ENCODE peak calls at places on chromosomes 5 and 9, in five cellular contexts. One of them, this sample, is unnamed.

GRCh38 chr5:137142371-137143243 is 356.5 kb downstream of the SPOCK1 start:
- DNase-seq in stimulated activated CD8-positive, alpha-beta memory T cell treated with anti-CD3 and anti-CD28 coated beads, Interleukin-4, amount 100 ng/mL, for 24 hours: no peak
- DNase-seq in naive thymus-derived CD8-positive, alpha-beta T cell: no peak
- DNase-seq in HuH-7.5: no peak
- DNase-seq in neuronal stem cell: no peak
- DNase-seq in this sample: no peak

GRCh38 chr9:106203832-106204516 is 509.6 kb downstream of the TMEM38B start:
- DNase-seq in stimulated activated CD8-positive, alpha-beta memory T cell treated with anti-CD3 and anti-CD28 coated beads, Interleukin-4, amount 100 ng/mL, for 24 hours: no peak
- DNase-seq in naive thymus-derived CD8-positive, alpha-beta T cell: no peak
- DNase-seq in HuH-7.5: no peak
- DNase-seq in neuronal stem cell: no peak
- DNase-seq in this sample: no peak

GRCh38 chr5:39452846-39453245 is 28.1 kb upstream of the DAB2 start:
- DNase-seq in stimulated activated CD8-positive, alpha-beta memory T cell treated with anti-CD3 and anti-CD28 coated beads, Interleukin-4, amount 100 ng/mL, for 24 hours: no peak
- DNase-seq in naive thymus-derived CD8-positive, alpha-beta T cell: no peak
- DNase-seq in HuH-7.5: no peak
- DNase-seq in neuronal stem cell: no peak
- DNase-seq in this sample: no peak

GRCh38 chr9:22238809-22239684 is 207.6 kb upstream of the DMRTA1 start:
- DNase-seq in stimulated activated CD8-positive, alpha-beta memory T cell treated with anti-CD3 and anti-CD28 coated beads, Interleukin-4, amount 100 ng/mL, for 24 hours: no peak
- DNase-seq in naive thymus-derived CD8-positive, alpha-beta T cell: no peak
- DNase-seq in HuH-7.5: no peak
- DNase-seq in neuronal stem cell: no peak
- DNase-seq in this sample: no peak

GRCh38 chr9:134509306-134509705 is 132.3 kb upstream of the COL5A1 start:
- DNase-seq in stimulated activated CD8-positive, alpha-beta memory T cell treated with anti-CD3 and anti-CD28 coated beads, Interleukin-4, amount 100 ng/mL, for 24 hours: no peak
- DNase-seq in naive thymus-derived CD8-positive, alpha-beta T cell: no peak
- DNase-seq in HuH-7.5: no peak
- DNase-seq in neuronal stem cell: no peak
- DNase-seq in this sample: no peak

GRCh38 chr5:100826133-100826532 is 76.9 kb downstream of the ST8SIA4 start:
- DNase-seq in stimulated activated CD8-positive, alpha-beta memory T cell treated with anti-CD3 and anti-CD28 coated beads, Interleukin-4, amount 100 ng/mL, for 24 hours: no peak
- DNase-seq in naive thymus-derived CD8-positive, alpha-beta T cell: no peak
- DNase-seq in HuH-7.5: no peak
- DNase-seq in neuronal stem cell: no peak
- DNase-seq in this sample: no peak

GRCh38 chr5:96893342-96893741 is 17.0 kb downstream of the ERAP2 start:
- DNase-seq in stimulated activated CD8-positive, alpha-beta memory T cell treated with anti-CD3 and anti-CD28 coated beads, Interleukin-4, amount 100 ng/mL, for 24 hours: no peak
- DNase-seq in naive thymus-derived CD8-positive, alpha-beta T cell: no peak
- DNase-seq in HuH-7.5: no peak
- DNase-seq in neuronal stem cell: no peak
- DNase-seq in this sample: no peak

GRCh38 chr5:160466121-160466520 is 44.5 kb downstream of the PTTG1 start:
- DNase-seq in stimulated activated CD8-positive, alpha-beta memory T cell treated with anti-CD3 and anti-CD28 coated beads, Interleukin-4, amount 100 ng/mL, for 24 hours: no peak
- DNase-seq in naive thymus-derived CD8-positive, alpha-beta T cell: no peak
- DNase-seq in HuH-7.5: no peak
- DNase-seq in neuronal stem cell: no peak
- DNase-seq in this sample: no peak

GRCh38 chr5:181283347-181283746 is 22.4 kb upstream of the TRIM52 start:
- DNase-seq in stimulated activated CD8-positive, alpha-beta memory T cell treated with anti-CD3 and anti-CD28 coated beads, Interleukin-4, amount 100 ng/mL, for 24 hours: no peak
- DNase-seq in naive thymus-derived CD8-positive, alpha-beta T cell: no peak
- DNase-seq in HuH-7.5: no peak
- DNase-seq in neuronal stem cell: no peak
- DNase-seq in this sample: no peak

GRCh38 chr5:120535900-120536299 is 71.8 kb downstream of the PRR16 start:
- DNase-seq in stimulated activated CD8-positive, alpha-beta memory T cell treated with anti-CD3 and anti-CD28 coated beads, Interleukin-4, amount 100 ng/mL, for 24 hours: no peak
- DNase-seq in naive thymus-derived CD8-positive, alpha-beta T cell: no peak
- DNase-seq in HuH-7.5: no peak
- DNase-seq in neuronal stem cell: no peak
- DNase-seq in this sample: no peak

GRCh38 chr5:57940879-57941278 is 458.3 kb upstream of the ACTBL2 start:
- DNase-seq in stimulated activated CD8-positive, alpha-beta memory T cell treated with anti-CD3 and anti-CD28 coated beads, Interleukin-4, amount 100 ng/mL, for 24 hours: no peak
- DNase-seq in naive thymus-derived CD8-positive, alpha-beta T cell: no peak
- DNase-seq in HuH-7.5: no peak
- DNase-seq in neuronal stem cell: no peak
- DNase-seq in this sample: no peak

GRCh38 chr5:141954193-141954592 is 3.8 kb downstream of the PCDH12 start:
- DNase-seq in stimulated activated CD8-positive, alpha-beta memory T cell treated with anti-CD3 and anti-CD28 coated beads, Interleukin-4, amount 100 ng/mL, for 24 hours: no peak
- DNase-seq in naive thymus-derived CD8-positive, alpha-beta T cell: no peak
- DNase-seq in HuH-7.5: no peak
- DNase-seq in neuronal stem cell: no peak
- DNase-seq in this sample: no peak

GRCh38 chr5:77850536-77851228 is 74.5 kb upstream of the TBCA start:
- DNase-seq in stimulated activated CD8-positive, alpha-beta memory T cell treated with anti-CD3 and anti-CD28 coated beads, Interleukin-4, amount 100 ng/mL, for 24 hours: no peak
- DNase-seq in naive thymus-derived CD8-positive, alpha-beta T cell: no peak
- DNase-seq in HuH-7.5: no peak
- DNase-seq in neuronal stem cell: peak
- DNase-seq in this sample: no peak